ENCODE peak calls at places on chromosomes 6 and 20, in seven cellular contexts. Q is stimulated activated CD4-positive, alpha-beta T cell treated with anti-CD3 and anti-CD28 coated beads, Interleukin-1b, Interleukin-23, amount 100 ng/mL, for 24 hours; P is MCF 10A; J is sigmoid colon; K is activated T-helper 1 cell treated with anti-CD3 and anti-CD28 coated beads, Interleukin-12 subunit alpha, Interleukin-12 subunit beta, Interleukin-2, Interleukin-4 antibody, amounts not matched to agents 30 ng/mL and 10 ng/mL and 1 ng/mL, durations not matched to agents 14 hours and 24 hours and 36 hours; U is endothelial cell; N is NCI-H146. Z is an unnamed sample.

GRCh38 chr6:148671952-148672351 is 74.9 kb upstream of the UST start:
- DNase-seq in Q (no peak), P (no peak), J (no peak), K (no peak), U (no peak), N (no peak), Z (no peak)

GRCh38 chr20:14597206-14597715 is 259.8 kb upstream of the FLRT3 start:
- DNase-seq in Q (no peak), P (no peak), J (no peak), K (no peak), U (no peak), N (no peak), Z (no peak)

GRCh38 chr20:21739161-21739560 is 33.7 kb downstream of the PAX1 start:
- DNase-seq in Q (no peak), P (no peak), J (no peak), K (no peak), U (no peak), N (no peak), Z (no peak)

GRCh38 chr6:127279815-127280214 is 13.2 kb downstream of the RNF146 start:
- DNase-seq in Q (no peak), P (no peak), J (no peak), K (no peak), U (no peak), N (no peak), Z (no peak)

GRCh38 chr6:147817042-147817689 is 308.7 kb downstream of the SAMD5 start:
- DNase-seq in Q (no peak), P (no peak), J (no peak), K (no peak), U (no peak), N (peak), Z (no peak)

GRCh38 chr6:157232161-157232895 is 91.0 kb downstream of the TMEM242 start:
- DNase-seq in Q (no peak), P (no peak), J (peak), K (no peak), U (no peak), N (no peak), Z (no peak)

GRCh38 chr20:15239542-15240206 is 902.3 kb upstream of the FLRT3 start:
- DNase-seq in Q (no peak), P (no peak), J (no peak), K (no peak), U (no peak), N (no peak), Z (no peak)

GRCh38 chr6:7171119-7171518 is 63.4 kb downstream of the RREB1 start:
- DNase-seq in Q (no peak), P (no peak), J (no peak), K (no peak), U (no peak), N (no peak), Z (no peak)

GRCh38 chr6:90231308-90231707 is 65.3 kb downstream of the BACH2 start:
- DNase-seq in Q (no peak), P (no peak), J (no peak), K (no peak), U (no peak), N (no peak), Z (no peak)

GRCh38 chr20:11585752-11586352 is 331.8 kb upstream of the BTBD3 start:
- DNase-seq in Q (no peak), P (peak), J (no peak), K (no peak), U (no peak), N (peak), Z (no peak)

GRCh38 chr6:32852018-32852843 is 1.3 kb downstream of the TAP1 start:
- DNase-seq in Q (no peak), P (peak), J (peak), K (no peak), U (no peak), N (no peak), Z (no peak)

GRCh38 chr6:27237089-27237723 is 10.3 kb upstream of the PRSS16 start:
- DNase-seq in Q (peak), P (peak), J (no peak), K (no peak), U (peak), N (peak), Z (no peak)

GRCh38 chr6:155186052-155186658 is 77.7 kb upstream of the CLDN20 start:
- DNase-seq in Q (peak), P (peak), J (no peak), K (peak), U (no peak), N (no peak), Z (no peak)

GRCh38 chr6:54283877-54284860 is 24.1 kb upstream of the TINAG start:
- DNase-seq in Q (no peak), P (no peak), J (no peak), K (no peak), U (no peak), N (no peak), Z (no peak)

GRCh38 chr6:155313602-155314091 is 637 bp downstream of the TFB1M start:
- DNase-seq in Q (no peak), P (peak), J (no peak), K (no peak), U (no peak), N (peak), Z (no peak)

GRCh38 chr6:157019115-157019628 is 242.0 kb downstream of the ARID1B start:
- DNase-seq in Q (no peak), P (no peak), J (no peak), K (no peak), U (no peak), N (no peak), Z (no peak)

GRCh38 chr6:57190140-57190539 is 18.0 kb downstream of the BAG2 start:
- DNase-seq in Q (no peak), P (peak), J (no peak), K (no peak), U (no peak), N (no peak), Z (no peak)

GRCh38 chr6:90411292-90411781 is 114.7 kb upstream of the BACH2 start:
- DNase-seq in Q (peak), P (peak), J (no peak), K (peak), U (no peak), N (no peak), Z (no peak)

GRCh38 chr6:558089-558488 is 98.8 kb downstream of the HUS1B start:
- DNase-seq in Q (no peak), P (no peak), J (no peak), K (no peak), U (no peak), N (no peak), Z (no peak)

GRCh38 chr6:43972915-43973304 is 154.3 kb downstream of the MRPL14 start:
- DNase-seq in Q (no peak), P (peak), J (peak), K (no peak), U (no peak), N (no peak), Z (no peak)

GRCh38 chr6:89208551-89208950 is 8.6 kb downstream of the GABRR1 start:
- DNase-seq in Q (no peak), P (no peak), J (no peak), K (no peak), U (no peak), N (no peak), Z (no peak)

GRCh38 chr20:38092260-38092857 is 58.8 kb downstream of the RPRD1B start:
- DNase-seq in Q (no peak), P (no peak), J (no peak), K (no peak), U (no peak), N (no peak), Z (no peak)

GRCh38 chr6:21300439-21300838 is 293.1 kb upstream of the SOX4 start:
- DNase-seq in Q (no peak), P (no peak), J (no peak), K (no peak), U (no peak), N (no peak), Z (no peak)

GRCh38 chr6:170522565-170523183 is 30.4 kb downstream of the PSMB1 start:
- DNase-seq in Q (no peak), P (peak), J (no peak), K (no peak), U (peak), N (peak), Z (peak)

GRCh38 chr6:158008894-158009891 is 27.5 kb downstream of the SYNJ2 start:
- DNase-seq in Q (no peak), P (peak), J (peak), K (no peak), U (no peak), N (no peak), Z (peak)

GRCh38 chr20:47578543-47578942 is 76.9 kb downstream of the NCOA3 start:
- DNase-seq in Q (no peak), P (peak), J (no peak), K (no peak), U (no peak), N (no peak), Z (no peak)

GRCh38 chr6:121760640-121761213 is 325.3 kb downstream of the GJA1 start:
- DNase-seq in Q (no peak), P (no peak), J (no peak), K (no peak), U (no peak), N (no peak), Z (no peak)

GRCh38 chr6:15769471-15770088 is 106.8 kb upstream of the DTNBP1 start:
- DNase-seq in Q (no peak), P (peak), J (no peak), K (no peak), U (no peak), N (peak), Z (no peak)

GRCh38 chr20:37245181-37245580 is 16.4 kb downstream of the GHRH start:
- DNase-seq in Q (no peak), P (no peak), J (no peak), K (no peak), U (no peak), N (peak), Z (no peak)

GRCh38 chr6:129981598-129981997 is 36.8 kb upstream of the L3MBTL3 start:
- DNase-seq in Q (no peak), P (peak), J (no peak), K (no peak), U (no peak), N (no peak), Z (no peak)

GRCh38 chr6:53815381-53816119 is 20.7 kb downstream of the LRRC1 start:
- DNase-seq in Q (no peak), P (no peak), J (no peak), K (no peak), U (no peak), N (no peak), Z (no peak)

GRCh38 chr20:5001174-5002076 is at the start of gene SLC23A2:
- DNase-seq in Q (peak), P (no peak), J (peak), K (peak), U (peak), N (peak), Z (peak)

GRCh38 chr20:208937-209566 is 18.0 kb upstream of the DEFB129 start:
- DNase-seq in Q (no peak), P (peak), J (no peak), K (peak), U (peak), N (peak), Z (peak)

GRCh38 chr20:54680872-54681297 is 205.5 kb downstream of the DOK5 start:
- DNase-seq in Q (no peak), P (peak), J (no peak), K (no peak), U (peak), N (peak), Z (no peak)

GRCh38 chr20:47466704-47467459 is 34.8 kb upstream of the NCOA3 start:
- DNase-seq in Q (no peak), P (no peak), J (no peak), K (no peak), U (no peak), N (no peak), Z (no peak)

GRCh38 chr6:124524821-124525220 is 437.4 kb upstream of the RNF217 start:
- DNase-seq in Q (no peak), P (no peak), J (no peak), K (no peak), U (no peak), N (peak), Z (no peak)

GRCh38 chr6:169397684-169398083 is 144.0 kb upstream of the THBS2 start:
- DNase-seq in Q (no peak), P (no peak), J (no peak), K (no peak), U (no peak), N (no peak), Z (no peak)

GRCh38 chr20:22584922-22585785 is 782 bp upstream of the FOXA2 start:
- DNase-seq in Q (no peak), P (no peak), J (no peak), K (no peak), U (peak), N (peak), Z (no peak)

GRCh38 chr6:144215402-144215931 is 65.2 kb downstream of the STX11 start:
- DNase-seq in Q (no peak), P (peak), J (no peak), K (peak), U (no peak), N (peak), Z (no peak)

Z was measured in GDM1.